ENCODE peak calls at places on chromosome 1, in four cellular contexts. V is left lung, J is MM.1S, G is colonic mucosa. F is an unnamed sample.

GRCh38 chr1:78049396-78049795 is 3.6 kb downstream of the GIPC2 start:
- DNase-seq in V (no peak), J (no peak), G (no peak), F (no peak)

GRCh38 chr1:20430355-20431290 is 55.4 kb downstream of the CAMK2N1 start:
- DNase-seq in V (no peak), J (no peak), G (peak), F (peak)

GRCh38 chr1:233614173-233614742 is 352 bp downstream of the KCNK1 start:
- DNase-seq in V (peak), J (peak), G (peak), F (peak)

GRCh38 chr1:7691557-7691956 is 79.5 kb upstream of the VAMP3 start:
- DNase-seq in V (no peak), J (no peak), G (no peak), F (no peak)

GRCh38 chr1:62295921-62296451 is 23.2 kb downstream of the KANK4 start:
- DNase-seq in V (no peak), J (no peak), G (no peak), F (peak)

GRCh38 chr1:203906932-203907331 is 45.5 kb downstream of the SNRPE start:
- DNase-seq in V (no peak), J (no peak), G (no peak), F (peak)

GRCh38 chr1:165539306-165539705 is 4.5 kb upstream of the LRRC52 start:
- DNase-seq in V (no peak), J (no peak), G (no peak), F (no peak)

GRCh38 chr1:24503870-24504523 is 1.4 kb downstream of the RCAN3 start:
- DNase-seq in V (no peak), J (no peak), G (no peak), F (no peak)

GRCh38 chr1:75472971-75473603 is 137.8 kb downstream of the SLC44A5 start:
- DNase-seq in V (no peak), J (no peak), G (no peak), F (peak)

GRCh38 chr1:8281843-8282509 is 35.9 kb upstream of the SLC45A1 start:
- DNase-seq in V (no peak), J (no peak), G (no peak), F (no peak)

GRCh38 chr1:38611661-38612211 is 247.8 kb downstream of the RRAGC start:
- DNase-seq in V (no peak), J (no peak), G (no peak), F (no peak)

GRCh38 chr1:43866201-43866600 is 67.4 kb upstream of the ARTN start:
- DNase-seq in V (no peak), J (peak), G (no peak), F (no peak)

GRCh38 chr1:57949168-57949567 is 525.3 kb upstream of the DAB1 start:
- DNase-seq in V (no peak), J (no peak), G (no peak), F (no peak)

GRCh38 chr1:237799762-237800474 is 90.8 kb downstream of the ZP4 start:
- DNase-seq in V (no peak), J (peak), G (peak), F (peak)

GRCh38 chr1:45974541-45975269 is 157.7 kb downstream of the PIK3R3 start:
- DNase-seq in V (no peak), J (no peak), G (peak), F (no peak)

GRCh38 chr1:109312978-109313775 is 6.4 kb upstream of the MYBPHL start:
- DNase-seq in V (no peak), J (no peak), G (no peak), F (peak)

GRCh38 chr1:5938068-5938740 is 54.0 kb downstream of the NPHP4 start:
- DNase-seq in V (no peak), J (no peak), G (no peak), F (peak)

GRCh38 chr1:50371749-50372148 is 51.5 kb downstream of the DMRTA2 start:
- DNase-seq in V (no peak), J (no peak), G (no peak), F (no peak)

GRCh38 chr1:161207173-161207572 is 5.0 kb downstream of the NDUFS2 start:
- DNase-seq in V (no peak), J (no peak), G (no peak), F (peak)

GRCh38 chr1:109508873-109509175 is 703 bp downstream of the AMIGO1 start:
- DNase-seq in V (no peak), J (no peak), G (no peak), F (no peak)

GRCh38 chr1:172148213-172148612 is 272.3 kb upstream of the C1orf105 start:
- DNase-seq in V (no peak), J (no peak), G (no peak), F (peak)

GRCh38 chr1:41152622-41153044 is 89.5 kb downstream of the SCMH1 start:
- DNase-seq in V (no peak), J (no peak), G (no peak), F (peak)

GRCh38 chr1:99268021-99268420 is 3.7 kb downstream of the PLPPR4 start:
- DNase-seq in V (no peak), J (no peak), G (no peak), F (peak)

GRCh38 chr1:18948048-18948912 is 8.2 kb downstream of the IFFO2 start:
- DNase-seq in V (no peak), J (no peak), G (no peak), F (peak)

GRCh38 chr1:210907406-210907805 is 226.5 kb downstream of the KCNH1 start:
- DNase-seq in V (no peak), J (no peak), G (no peak), F (no peak)

GRCh38 chr1:24992761-24993211 is 62.7 kb upstream of the RUNX3 start:
- DNase-seq in V (no peak), J (no peak), G (no peak), F (no peak)

GRCh38 chr1:235018161-235018560 is 110.5 kb downstream of the TOMM20 start:
- DNase-seq in V (no peak), J (no peak), G (no peak), F (peak)

GRCh38 chr1:998905-999796 is 746 bp downstream of the HES4 start:
- DNase-seq in V (peak), J (no peak), G (peak), F (peak)

GRCh38 chr1:194300776-194301175 is 1114.4 kb upstream of the B3GALT2 start:
- DNase-seq in V (no peak), J (no peak), G (no peak), F (no peak)

GRCh38 chr1:232149302-232150201 is 480.4 kb downstream of the SIPA1L2 start:
- DNase-seq in V (no peak), J (no peak), G (no peak), F (peak)

GRCh38 chr1:20095564-20096434 is 23.5 kb downstream of the PLA2G2D start:
- DNase-seq in V (no peak), J (no peak), G (no peak), F (peak)

GRCh38 chr1:30745834-30746208 is 11.8 kb downstream of the LAPTM5 start:
- DNase-seq in V (no peak), J (no peak), G (no peak), F (no peak)

DNA sequence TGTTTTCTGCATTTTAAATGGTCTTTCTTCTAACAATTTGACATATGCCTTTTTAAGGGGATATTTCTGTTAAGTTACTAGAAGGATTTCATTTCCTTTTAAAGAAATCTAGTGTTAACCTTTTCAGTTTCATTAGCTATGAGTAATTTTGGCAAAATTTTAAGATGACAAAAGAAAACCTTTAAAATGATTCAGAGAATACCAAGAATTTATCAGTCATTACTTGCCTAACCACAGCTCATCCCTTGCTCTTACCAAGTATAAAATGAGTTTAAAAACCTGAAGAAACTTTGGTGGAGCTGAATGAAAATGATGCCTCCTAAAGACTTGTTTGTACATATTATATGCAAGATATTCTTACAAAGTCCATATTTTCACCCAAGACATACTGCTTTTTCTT is 101.7 kb downstream of the NEK7 start:
- DNase-seq in V (no peak), J (no peak), G (no peak), F (peak)
- H3K4me3 ChIP-seq in V (no peak), J (no peak), G (no peak), F (peak)

GRCh38 chr1:176444286-176444685 is 18.7 kb upstream of the PAPPA2 start:
- DNase-seq in V (no peak), J (no peak), G (no peak), F (no peak)
- TF ChIP-seq CTCF in V (no peak), J (no peak), G (no peak), F (no peak)

DNA sequence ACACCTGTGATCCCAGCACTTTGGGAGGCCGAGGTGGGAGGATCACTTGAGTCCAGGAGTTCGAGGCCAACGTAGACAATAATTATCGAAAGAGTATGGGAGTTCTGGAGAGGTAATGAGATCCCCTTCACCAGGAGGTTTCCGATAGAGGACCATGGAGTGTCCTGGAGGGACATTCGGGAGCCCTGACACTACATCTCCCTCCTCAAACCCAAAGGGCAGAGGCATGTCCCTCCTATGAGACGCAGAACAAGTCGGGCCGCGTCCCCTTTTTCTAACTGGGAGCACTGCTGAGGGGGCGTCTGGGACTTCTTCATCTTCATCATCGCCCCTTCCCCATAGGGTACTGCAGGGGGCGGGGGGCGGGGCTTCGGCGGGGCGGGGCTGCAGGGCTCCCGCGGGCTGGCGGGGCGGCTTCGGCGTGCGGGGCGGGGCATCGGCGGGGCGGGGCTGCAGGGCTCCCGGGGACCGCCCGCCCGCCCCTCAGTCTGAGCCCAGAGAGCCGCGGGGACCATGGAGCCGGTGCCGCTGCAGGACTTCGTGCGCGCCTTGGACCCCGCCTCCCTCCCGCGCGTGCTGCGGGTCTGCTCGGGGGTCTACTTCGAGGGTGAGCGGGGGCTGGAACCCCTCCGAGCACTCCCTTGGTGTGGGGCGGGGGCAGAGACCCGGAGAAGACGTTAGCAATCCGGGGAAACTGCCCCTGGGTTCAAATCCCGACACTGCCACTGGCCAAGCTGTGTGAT is at the start of gene THEMIS2:
- DNase-seq in V (peak), J (peak), G (peak), F (peak)
- H3K4me3 ChIP-seq in V (peak), J (peak), G (peak), F (peak)

DNA sequence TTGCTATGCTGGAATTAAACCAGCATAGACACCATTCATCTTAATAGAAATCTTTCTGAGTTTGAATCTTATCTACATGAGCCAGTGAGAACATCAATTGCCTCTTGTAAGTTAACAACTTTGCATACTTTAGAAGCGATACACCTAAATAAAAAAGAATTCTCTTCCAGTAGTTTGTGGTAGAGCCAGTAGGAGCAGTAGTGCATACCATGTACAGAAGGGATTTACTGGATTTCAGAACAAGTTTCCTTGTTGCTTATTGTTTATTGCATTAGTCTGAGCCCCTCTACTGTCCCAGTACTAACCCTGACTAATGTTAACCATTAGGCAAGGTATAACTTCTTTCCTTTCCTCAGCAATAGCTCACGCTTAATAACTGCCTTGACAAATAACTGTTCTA is 313.2 kb downstream of the TGFB2 start:
- DNase-seq in V (no peak), J (no peak), G (no peak), F (no peak)
- TF ChIP-seq CTCF in V (no peak), J (no peak), G (no peak), F (no peak)

GRCh38 chr1:201114245-201115131 is 2.3 kb upstream of the CACNA1S start:
- DNase-seq in V (peak), J (peak), G (peak), F (peak)

GRCh38 chr1:201113451-201114244 is 1.4 kb upstream of the CACNA1S start:
- DNase-seq in V (no peak), J (no peak), G (no peak), F (no peak)

GRCh38 chr1:201116091-201116490 is 3.9 kb upstream of the CACNA1S start:
- DNase-seq in V (no peak), J (no peak), G (no peak), F (no peak)

GRCh38 chr1:201112173-201112731 is at the start of gene CACNA1S:
- DNase-seq in V (no peak), J (no peak), G (no peak), F (no peak)

GRCh38 chr1:201115390-201115937 is 3.2 kb upstream of the CACNA1S start:
- DNase-seq in V (no peak), J (no peak), G (no peak), F (no peak)
- H3K4me3 ChIP-seq in V (no peak), J (no peak), G (no peak), F (no peak)

DNA sequence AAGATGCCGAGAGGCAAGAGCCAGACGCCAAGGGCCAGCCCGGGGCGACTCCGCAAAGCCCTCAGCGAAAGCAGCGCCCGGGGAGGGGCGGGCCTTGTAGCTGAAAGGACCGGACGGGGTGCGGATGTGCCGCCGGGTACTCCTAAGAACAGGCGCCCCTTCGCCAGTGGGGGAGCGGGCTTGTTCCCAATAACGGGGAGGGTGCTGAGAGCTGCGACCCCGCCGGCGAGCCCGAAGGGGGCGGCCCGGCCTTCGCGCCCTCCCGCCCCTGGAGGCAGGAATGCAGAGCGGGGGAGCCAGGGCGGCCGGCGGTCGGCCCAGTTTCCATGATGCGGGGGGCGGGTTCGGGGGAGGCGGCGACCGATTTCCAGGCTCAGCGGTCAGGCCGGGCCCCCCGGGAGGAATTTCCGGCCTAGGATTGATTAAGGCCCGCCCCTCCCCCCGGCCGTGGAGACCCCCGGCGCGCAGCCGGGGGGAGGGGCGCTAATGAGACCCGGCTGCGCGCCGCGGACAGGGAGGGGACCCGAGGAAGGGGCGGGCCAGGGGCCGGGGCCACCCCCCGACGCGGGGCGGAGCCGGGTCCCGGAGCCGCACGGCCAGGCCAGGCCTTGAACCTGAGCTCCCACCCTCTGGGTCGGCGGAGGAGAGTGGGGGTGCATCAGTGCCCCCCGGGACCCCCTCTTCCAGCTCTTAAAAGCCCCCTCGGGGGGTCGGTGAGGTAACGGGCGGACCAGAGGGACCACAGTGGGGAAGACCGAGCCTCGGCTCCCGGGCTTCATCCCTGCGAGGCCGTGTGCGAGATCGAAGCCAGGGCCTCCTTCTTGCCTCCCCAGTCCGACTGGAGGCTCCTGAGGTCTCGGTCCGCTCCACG is 898 bp upstream of the TMEM200B start:
- DNase-seq in V (peak), J (peak), G (peak), F (peak)
- TF ChIP-seq CTCF in V (peak), J (peak), G (peak), F (peak)

GRCh38 chr1:11919621-11920020 is 6.6 kb downstream of the KIAA2013 start:
- DNase-seq in V (no peak), J (no peak), G (no peak), F (no peak)

GRCh38 chr1:11918779-11919519 is 7.3 kb downstream of the KIAA2013 start:
- DNase-seq in V (no peak), J (no peak), G (no peak), F (peak)

GRCh38 chr1:11920239-11920903 is 5.9 kb downstream of the KIAA2013 start:
- DNase-seq in V (no peak), J (no peak), G (no peak), F (no peak)

GRCh38 chr1:11923069-11923826 is 3.0 kb downstream of the KIAA2013 start:
- DNase-seq in V (no peak), J (no peak), G (no peak), F (no peak)

DNA sequence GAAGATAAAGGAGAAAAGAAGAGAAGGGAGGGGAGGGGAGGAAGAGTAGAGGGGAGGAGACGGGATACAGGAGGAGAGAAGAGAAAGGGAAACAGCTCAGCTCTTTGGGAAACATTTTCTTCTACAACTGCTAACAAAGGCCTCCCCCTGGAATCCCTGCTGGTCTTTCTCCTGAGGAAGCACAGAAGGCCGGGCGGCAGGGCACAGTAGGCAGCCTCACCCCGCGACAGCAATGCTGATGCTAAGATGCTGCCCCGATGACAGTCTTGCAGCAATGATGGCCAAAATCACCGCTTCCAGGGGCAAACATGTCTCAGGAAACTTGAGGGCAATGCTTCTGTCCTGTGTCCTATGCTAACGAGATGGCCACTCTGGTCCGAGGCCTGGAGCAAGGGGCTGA is 5.2 kb downstream of the KIAA2013 start:
- DNase-seq in V (no peak), J (no peak), G (no peak), F (no peak)
- H3K4me3 ChIP-seq in V (no peak), J (no peak), G (no peak), F (no peak)

GRCh38 chr1:87644033-87644432 is 315.4 kb downstream of the LMO4 start:
- DNase-seq in V (no peak), J (peak), G (no peak), F (no peak)

GRCh38 chr1:87644500-87645245 is 316.0 kb downstream of the LMO4 start:
- DNase-seq in V (no peak), J (no peak), G (no peak), F (peak)

GRCh38 chr1:87647436-87648177 is 318.9 kb downstream of the LMO4 start:
- DNase-seq in V (no peak), J (no peak), G (no peak), F (no peak)

GRCh38 chr1:87648720-87649119 is 320.0 kb downstream of the LMO4 start:
- DNase-seq in V (no peak), J (no peak), G (no peak), F (no peak)
- TF ChIP-seq CTCF in V (no peak), J (no peak), G (no peak), F (no peak)

GRCh38 chr1:32115496-32115895 is 7.6 kb downstream of the KPNA6 start:
- DNase-seq in V (no peak), J (no peak), G (no peak), F (peak)

GRCh38 chr1:32116531-32116930 is 8.7 kb downstream of the KPNA6 start:
- DNase-seq in V (no peak), J (no peak), G (no peak), F (peak)

GRCh38 chr1:32111789-32112188 is 3.9 kb downstream of the KPNA6 start:
- DNase-seq in V (no peak), J (no peak), G (no peak), F (peak)

GRCh38 chr1:32112800-32113375 is 5.0 kb downstream of the KPNA6 start:
- DNase-seq in V (no peak), J (no peak), G (no peak), F (no peak)

GRCh38 chr1:32114420-32114819 is 6.6 kb downstream of the KPNA6 start:
- DNase-seq in V (no peak), J (no peak), G (no peak), F (no peak)
- H3K4me3 ChIP-seq in V (no peak), J (no peak), G (no peak), F (no peak)

F was measured in cardiac fibroblast.